ENCODE peak calls at places on chromosomes 12 and 14, in ten cellular contexts. U is AG09309; J is sigmoid colon; S is CD8-positive, alpha-beta T cell; Y is Panc1; Z is cardiac fibroblast; G is right cardiac atrium; A is left lung; L is aorta; H is BJ. P is an unnamed sample.

GRCh38 chr12:52235822-52236291 is 2.8 kb downstream of the KRT7 start:
- DNase-seq in U (no peak), J (peak), S (no peak), Y (no peak), Z (no peak), G (no peak), A (peak), L (no peak), H (no peak), P (no peak)

GRCh38 chr12:53004178-53004577 is 2.1 kb upstream of the EIF4B start:
- DNase-seq in U (no peak), J (no peak), S (no peak), Y (no peak), Z (peak), G (no peak), A (no peak), L (no peak), H (no peak), P (peak)

GRCh38 chr14:78933948-78934524 is 763.9 kb downstream of the NRXN3 start:
- DNase-seq in U (no peak), J (no peak), S (no peak), Y (no peak), Z (peak), G (no peak), A (no peak), L (no peak), H (no peak), P (peak)

GRCh38 chr14:76812093-76812421 is 625 bp downstream of the ANGEL1 start:
- DNase-seq in U (no peak), J (no peak), S (no peak), Y (no peak), Z (no peak), G (no peak), A (no peak), L (no peak), H (no peak), P (no peak)

GRCh38 chr12:64760808-64761573 is 1.8 kb upstream of the GNS start:
- DNase-seq in U (no peak), J (no peak), S (no peak), Y (no peak), Z (no peak), G (no peak), A (no peak), L (no peak), H (no peak), P (no peak)

GRCh38 chr14:73686901-73687300 is 27.3 kb downstream of the PNMA1 start:
- DNase-seq in U (no peak), J (no peak), S (no peak), Y (no peak), Z (peak), G (no peak), A (no peak), L (no peak), H (no peak), P (no peak)

GRCh38 chr12:33944703-33945437 is 77.4 kb upstream of the ALG10 start:
- DNase-seq in U (no peak), J (no peak), S (no peak), Y (no peak), Z (no peak), G (no peak), A (no peak), L (no peak), H (no peak), P (no peak)

GRCh38 chr12:102478416-102479098 is 1.8 kb downstream of the IGF1 start:
- DNase-seq in U (no peak), J (no peak), S (peak), Y (no peak), Z (no peak), G (no peak), A (no peak), L (no peak), H (no peak), P (no peak)

GRCh38 chr12:85955127-85955526 is 81.0 kb downstream of the NTS start:
- DNase-seq in U (no peak), J (no peak), S (no peak), Y (no peak), Z (peak), G (no peak), A (no peak), L (no peak), H (no peak), P (no peak)

GRCh38 chr14:48857366-48857765 is 728.8 kb downstream of the RPS29 start:
- DNase-seq in U (no peak), J (no peak), S (no peak), Y (no peak), Z (no peak), G (no peak), A (no peak), L (no peak), H (no peak), P (no peak)

GRCh38 chr12:116964740-116965090 is 54.0 kb downstream of the FBXW8 start:
- DNase-seq in U (no peak), J (no peak), S (no peak), Y (no peak), Z (no peak), G (no peak), A (no peak), L (no peak), H (no peak), P (no peak)

GRCh38 chr14:28756896-28757570 is 9.6 kb upstream of the FOXG1 start:
- DNase-seq in U (no peak), J (no peak), S (no peak), Y (no peak), Z (peak), G (no peak), A (no peak), L (no peak), H (no peak), P (peak)

GRCh38 chr12:67592228-67593011 is 56.1 kb upstream of the DYRK2 start:
- DNase-seq in U (peak), J (no peak), S (no peak), Y (no peak), Z (peak), G (no peak), A (no peak), L (no peak), H (peak), P (peak)

GRCh38 chr14:45135181-45135580 is 549 bp upstream of the FANCM start:
- DNase-seq in U (no peak), J (no peak), S (no peak), Y (no peak), Z (peak), G (no peak), A (no peak), L (no peak), H (no peak), P (peak)

GRCh38 chr12:120761581-120761980 is 36.0 kb downstream of the ACADS start:
- DNase-seq in U (no peak), J (peak), S (no peak), Y (no peak), Z (peak), G (no peak), A (no peak), L (no peak), H (no peak), P (peak)

GRCh38 chr14:72808564-72808963 is 85.3 kb downstream of the DPF3 start:
- DNase-seq in U (no peak), J (no peak), S (no peak), Y (no peak), Z (no peak), G (no peak), A (no peak), L (no peak), H (no peak), P (peak)

GRCh38 chr12:5173511-5174011 is 129.9 kb downstream of the KCNA5 start:
- DNase-seq in U (no peak), J (no peak), S (no peak), Y (no peak), Z (no peak), G (no peak), A (no peak), L (peak), H (no peak), P (peak)

GRCh38 chr12:108583971-108584370 is 13.9 kb downstream of the TMEM119 start:
- DNase-seq in U (no peak), J (no peak), S (no peak), Y (no peak), Z (no peak), G (no peak), A (no peak), L (no peak), H (no peak), P (no peak)

GRCh38 chr12:67994046-67994445 is 4.8 kb downstream of the IFNG-AS1 start:
- DNase-seq in U (no peak), J (no peak), S (no peak), Y (no peak), Z (no peak), G (no peak), A (no peak), L (no peak), H (no peak), P (no peak)

GRCh38 chr12:15688838-15689237 is 100.3 kb downstream of the EPS8 start:
- DNase-seq in U (no peak), J (no peak), S (no peak), Y (no peak), Z (no peak), G (peak), A (no peak), L (peak), H (no peak), P (no peak)

GRCh38 chr12:5556946-5557673 is 125.2 kb downstream of the NTF3 start:
- DNase-seq in U (no peak), J (no peak), S (no peak), Y (no peak), Z (no peak), G (no peak), A (no peak), L (no peak), H (no peak), P (no peak)

GRCh38 chr12:46404225-46404631 is 31.7 kb upstream of the SLC38A2 start:
- DNase-seq in U (no peak), J (no peak), S (no peak), Y (no peak), Z (peak), G (no peak), A (no peak), L (no peak), H (no peak), P (peak)

GRCh38 chr14:76488551-76488950 is 112.6 kb downstream of the ESRRB start:
- DNase-seq in U (no peak), J (no peak), S (no peak), Y (no peak), Z (no peak), G (no peak), A (no peak), L (no peak), H (no peak), P (no peak)

GRCh38 chr14:75059642-75060041 is 4.2 kb downstream of the ACYP1 start:
- DNase-seq in U (no peak), J (no peak), S (no peak), Y (no peak), Z (no peak), G (no peak), A (no peak), L (no peak), H (peak), P (peak)

GRCh38 chr14:100541621-100542560 is 45.3 kb downstream of the BEGAIN start:
- DNase-seq in U (no peak), J (peak), S (no peak), Y (no peak), Z (no peak), G (peak), A (peak), L (peak), H (no peak), P (no peak)

GRCh38 chr12:128976120-128976519 is 122.8 kb downstream of the GLT1D1 start:
- DNase-seq in U (no peak), J (no peak), S (no peak), Y (no peak), Z (no peak), G (no peak), A (no peak), L (peak), H (no peak), P (no peak)

GRCh38 chr14:76644875-76645518 is 116.3 kb upstream of the VASH1 start:
- DNase-seq in U (no peak), J (peak), S (no peak), Y (no peak), Z (peak), G (no peak), A (no peak), L (no peak), H (no peak), P (peak)

GRCh38 chr14:36099619-36100018 is 76.9 kb downstream of the PTCSC3 start:
- DNase-seq in U (no peak), J (no peak), S (no peak), Y (no peak), Z (no peak), G (no peak), A (no peak), L (no peak), H (no peak), P (no peak)

GRCh38 chr12:54051081-54051912 is 2.3 kb upstream of the HOXC4 start:
- DNase-seq in U (no peak), J (no peak), S (no peak), Y (no peak), Z (no peak), G (no peak), A (no peak), L (no peak), H (no peak), P (no peak)

GRCh38 chr14:76872796-76873432 is 46.7 kb downstream of the LRRC74A start:
- DNase-seq in U (no peak), J (peak), S (peak), Y (peak), Z (peak), G (peak), A (peak), L (peak), H (no peak), P (peak)

GRCh38 chr12:65168606-65169310 is 625 bp upstream of the LEMD3 start:
- DNase-seq in U (no peak), J (no peak), S (no peak), Y (no peak), Z (no peak), G (no peak), A (no peak), L (no peak), H (no peak), P (no peak)

GRCh38 chr12:87152841-87153528 is 876.2 kb downstream of the C12orf50 start:
- DNase-seq in U (no peak), J (no peak), S (no peak), Y (no peak), Z (no peak), G (no peak), A (no peak), L (no peak), H (no peak), P (no peak)

GRCh38 chr12:20382117-20382516 is 13.8 kb downstream of the PDE3A start:
- DNase-seq in U (no peak), J (no peak), S (no peak), Y (no peak), Z (no peak), G (no peak), A (no peak), L (no peak), H (no peak), P (no peak)

GRCh38 chr12:121960541-121960940 is 42.1 kb downstream of the CFAP251 start:
- DNase-seq in U (no peak), J (no peak), S (no peak), Y (no peak), Z (no peak), G (no peak), A (no peak), L (no peak), H (no peak), P (no peak)

GRCh38 chr12:106866426-106867080 is 89.2 kb upstream of the TMEM263 start:
- DNase-seq in U (no peak), J (no peak), S (no peak), Y (no peak), Z (no peak), G (no peak), A (no peak), L (no peak), H (no peak), P (peak)

GRCh38 chr12:32437095-32437515 is 37.7 kb downstream of the FGD4 start:
- DNase-seq in U (peak), J (no peak), S (no peak), Y (peak), Z (peak), G (no peak), A (no peak), L (no peak), H (peak), P (peak)

GRCh38 chr12:913919-914718 is 35.4 kb downstream of the RAD52 start:
- DNase-seq in U (peak), J (no peak), S (no peak), Y (no peak), Z (peak), G (no peak), A (no peak), L (no peak), H (peak), P (no peak)

GRCh38 chr12:72271741-72272661 is at the start of gene TRHDE:
- DNase-seq in U (no peak), J (peak), S (no peak), Y (no peak), Z (peak), G (peak), A (peak), L (peak), H (no peak), P (peak)

GRCh38 chr12:99235381-99235780 is 412.2 kb upstream of the GARIN6 start:
- DNase-seq in U (no peak), J (no peak), S (no peak), Y (no peak), Z (no peak), G (no peak), A (no peak), L (no peak), H (no peak), P (no peak)
- H3K4me3 ChIP-seq in U (no peak), J (no peak), S (no peak), Y (no peak), Z (no peak), G (no peak), A (no peak), L (no peak), H (no peak), P (no peak)

DNA sequence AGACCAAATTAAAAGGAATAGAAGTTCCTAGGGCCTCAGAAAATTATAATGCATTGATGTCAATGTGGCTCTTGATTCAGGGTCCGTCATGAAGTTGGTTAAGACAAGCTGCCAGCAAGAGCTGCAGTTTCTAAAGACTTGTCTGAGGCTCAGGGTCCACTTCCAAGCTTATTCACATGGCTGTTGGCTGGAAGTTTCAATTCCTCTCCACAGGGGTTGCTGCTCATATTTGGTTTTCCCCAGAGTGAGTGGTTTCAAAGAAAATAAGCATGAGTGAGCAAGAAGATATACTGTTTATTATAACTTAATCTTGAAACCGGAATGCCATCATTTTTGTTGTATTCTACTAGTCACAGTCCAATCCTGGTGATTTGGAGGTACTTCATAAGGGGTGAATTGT is 1247.4 kb downstream of the LRFN5 start:
- DNase-seq in U (no peak), J (no peak), S (no peak), Y (no peak), Z (no peak), G (no peak), A (no peak), L (no peak), H (no peak), P (no peak)
- H3K4me3 ChIP-seq in U (no peak), J (no peak), S (no peak), Y (no peak), Z (no peak), G (no peak), A (no peak), L (no peak), H (no peak), P (no peak)

GRCh38 chr14:66076166-66076565 is 410.0 kb upstream of the CCDC196 start:
- DNase-seq in U (no peak), J (no peak), S (no peak), Y (no peak), Z (no peak), G (no peak), A (no peak), L (no peak), H (no peak), P (peak)

GRCh38 chr14:66072190-66072905 is 413.8 kb upstream of the CCDC196 start:
- DNase-seq in U (no peak), J (no peak), S (no peak), Y (no peak), Z (no peak), G (no peak), A (no peak), L (no peak), H (no peak), P (no peak)

GRCh38 chr14:66078031-66078430 is 408.1 kb upstream of the CCDC196 start:
- DNase-seq in U (no peak), J (no peak), S (no peak), Y (no peak), Z (peak), G (no peak), A (no peak), L (no peak), H (no peak), P (no peak)

GRCh38 chr14:66070542-66071319 is 415.4 kb upstream of the CCDC196 start:
- DNase-seq in U (no peak), J (no peak), S (peak), Y (peak), Z (peak), G (no peak), A (no peak), L (peak), H (no peak), P (no peak)

GRCh38 chr14:66074546-66074945 is 411.6 kb upstream of the CCDC196 start:
- DNase-seq in U (no peak), J (no peak), S (no peak), Y (no peak), Z (no peak), G (no peak), A (no peak), L (no peak), H (no peak), P (no peak)
- H3K4me3 ChIP-seq in U (no peak), J (no peak), S (no peak), Y (no peak), Z (no peak), G (no peak), A (no peak), L (no peak), H (no peak), P (no peak)

DNA sequence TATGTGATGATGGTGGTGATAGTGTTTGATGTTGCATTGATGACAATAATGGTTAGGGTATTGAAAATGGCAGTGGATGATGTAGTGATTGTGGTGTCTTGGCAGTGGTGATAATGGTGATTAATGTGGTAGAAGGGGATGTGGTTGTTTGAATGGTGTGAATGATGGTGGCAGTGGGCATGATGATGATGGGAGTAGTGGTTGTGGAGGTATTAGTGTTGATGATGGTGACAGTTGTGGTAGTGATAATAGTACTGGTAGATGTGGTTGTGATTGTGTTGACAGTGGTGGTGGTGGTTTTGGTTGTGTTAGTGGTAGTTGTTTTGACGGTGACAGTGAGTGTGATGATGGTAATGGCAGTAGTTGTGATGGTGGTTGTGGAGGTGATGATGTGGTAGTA is 1049.0 kb downstream of the VRK1 start:
- DNase-seq in U (no peak), J (no peak), S (no peak), Y (no peak), Z (no peak), G (no peak), A (no peak), L (no peak), H (no peak), P (no peak)
- H3K4me3 ChIP-seq in U (no peak), J (no peak), S (no peak), Y (no peak), Z (no peak), G (no peak), A (no peak), L (no peak), H (no peak), P (no peak)

GRCh38 chr14:98819132-98819866 is 452.7 kb downstream of the BCL11B start:
- DNase-seq in U (no peak), J (no peak), S (no peak), Y (no peak), Z (no peak), G (no peak), A (no peak), L (no peak), H (no peak), P (no peak)
- H3K4me3 ChIP-seq in U (no peak), J (no peak), S (no peak), Y (no peak), Z (no peak), G (no peak), A (no peak), L (no peak), H (no peak), P (no peak)

DNA sequence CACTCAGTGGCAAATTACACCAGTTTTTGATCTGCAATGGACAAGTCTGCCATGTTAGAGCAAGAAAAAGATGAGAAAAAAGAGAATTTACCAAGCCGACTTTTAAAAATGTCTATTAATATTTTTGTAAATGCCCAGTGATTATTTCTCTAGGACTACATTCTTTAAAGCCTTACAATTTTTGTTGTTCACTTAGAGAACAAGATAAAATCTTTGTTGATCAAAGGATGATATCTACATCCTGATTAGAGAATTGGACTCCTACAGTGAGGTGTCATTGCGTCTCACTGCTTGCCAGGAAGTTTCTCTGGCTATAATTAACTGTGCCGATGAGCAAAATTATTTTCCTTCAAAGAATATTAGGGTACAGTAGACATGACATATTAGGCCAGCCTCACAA is 1.7 kb upstream of the CFAP54 start:
- DNase-seq in U (no peak), J (no peak), S (no peak), Y (no peak), Z (no peak), G (no peak), A (no peak), L (no peak), H (no peak), P (no peak)
- H3K4me3 ChIP-seq in U (no peak), J (no peak), S (no peak), Y (no peak), Z (no peak), G (no peak), A (no peak), L (no peak), H (no peak), P (no peak)

DNA sequence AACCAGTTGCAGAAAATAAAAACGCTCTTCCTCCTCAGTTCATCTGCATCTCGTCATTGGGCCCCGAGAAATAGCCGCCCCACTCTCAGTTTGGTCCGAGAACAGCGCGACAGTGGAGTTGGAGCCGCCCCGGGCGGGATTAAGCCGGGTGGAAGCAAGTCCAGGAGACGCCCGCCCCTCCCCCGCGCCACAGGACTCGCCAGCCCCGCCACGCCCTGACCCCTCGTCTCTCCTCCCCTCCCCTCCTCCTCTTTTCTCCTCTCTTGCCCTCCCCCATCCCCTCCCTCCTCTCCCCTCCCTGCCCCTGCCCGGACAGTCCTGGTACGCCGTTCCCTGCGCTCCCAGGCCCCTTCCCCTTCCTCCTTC is 83.8 kb downstream of the TNFAIP2 start:
- DNase-seq in U (peak), J (peak), S (no peak), Y (no peak), Z (peak), G (peak), A (no peak), L (peak), H (peak), P (no peak)
- H3K4me3 ChIP-seq in U (peak), J (peak), S (no peak), Y (no peak), Z (peak), G (peak), A (peak), L (no peak), H (peak), P (peak)

P was measured in foreskin fibroblast.